ENCODE peak calls at places on chromosomes 12 and 14, in eight cellular contexts. A is AG04450; O is A549; N is fibroblast of lung; Y is GM12865; C is GM20000; D is CD4-positive, alpha-beta T cell; J is brain microvascular endothelial cell. L is an unnamed sample.

GRCh38 chr14:59013672-59014298 is 174.7 kb upstream of the DAAM1 start:
- DNase-seq in J (peak), Y (no peak), A (no peak), O (no peak), C (no peak), N (peak), D (no peak), L (no peak)

GRCh38 chr14:29710015-29710414 is 217.6 kb downstream of the PRKD1 start:
- DNase-seq in O (no peak), D (no peak), J (no peak), A (no peak), N (peak), Y (no peak), C (no peak), L (no peak)

GRCh38 chr12:131141483-131141882 is 187.8 kb downstream of the ADGRD1 start:
- DNase-seq in A (no peak), D (no peak), Y (no peak), C (no peak), O (no peak), N (no peak), J (no peak), L (no peak)

GRCh38 chr12:62799766-62800406 is 135.1 kb downstream of the PPM1H start:
- DNase-seq in J (no peak), C (peak), A (no peak), O (no peak), D (no peak), N (no peak), Y (peak), L (no peak)

GRCh38 chr12:19369691-19370148 is 69.6 kb upstream of the AEBP2 start:
- DNase-seq in D (no peak), A (peak), C (no peak), J (peak), N (peak), O (no peak), Y (no peak), L (no peak)

GRCh38 chr14:69982220-69982795 is 103.1 kb downstream of the SMOC1 start:
- DNase-seq in D (no peak), N (no peak), C (no peak), O (no peak), J (no peak), A (no peak), Y (no peak), L (no peak)

GRCh38 chr12:93572712-93573551 is 457 bp downstream of the SOCS2 start:
- DNase-seq in A (no peak), O (no peak), D (peak), N (no peak), Y (peak), J (no peak), C (peak), L (peak)

GRCh38 chr14:44898547-44898946 is 63.2 kb downstream of the KLHL28 start:
- DNase-seq in O (no peak), N (peak), D (no peak), Y (no peak), A (no peak), J (no peak), C (no peak), L (no peak)

GRCh38 chr12:53223006-53223305 is 9.1 kb downstream of the RARG start:
- DNase-seq in D (no peak), O (no peak), A (no peak), Y (no peak), J (no peak), N (no peak), C (no peak), L (no peak)

GRCh38 chr12:123062682-123063426 is 82.4 kb downstream of the ARL6IP4 start:
- DNase-seq in A (no peak), D (no peak), C (no peak), N (peak), J (peak), Y (peak), O (peak), L (no peak)

GRCh38 chr12:62372825-62373224 is 93.8 kb upstream of the MON2 start:
- DNase-seq in J (no peak), A (no peak), O (no peak), D (no peak), Y (no peak), N (no peak), C (no peak), L (no peak)

GRCh38 chr14:93764211-93764659 is 24.1 kb downstream of the PRIMA1 start:
- DNase-seq in O (no peak), D (no peak), J (peak), Y (no peak), A (no peak), C (no peak), N (peak), L (no peak)

GRCh38 chr14:59116984-59117415 is 71.5 kb upstream of the DAAM1 start:
- DNase-seq in Y (peak), D (no peak), O (peak), J (no peak), A (no peak), C (no peak), N (no peak), L (peak)

GRCh38 chr12:96368233-96368632 is 32.0 kb downstream of the CDK17 start:
- DNase-seq in A (no peak), Y (peak), C (no peak), D (no peak), N (peak), O (no peak), J (no peak), L (no peak)

GRCh38 chr12:127987199-127987901 is 279.6 kb upstream of the TMEM132C start:
- DNase-seq in J (peak), D (no peak), N (no peak), Y (no peak), O (no peak), C (no peak), A (no peak), L (no peak)

GRCh38 chr14:72975776-72976175 is 49.5 kb downstream of the DCAF4 start:
- DNase-seq in C (no peak), J (peak), D (no peak), N (no peak), A (no peak), O (peak), Y (peak), L (no peak)

GRCh38 chr12:46246021-46246700 is 22.7 kb downstream of the SLC38A1 start:
- DNase-seq in Y (no peak), A (no peak), D (no peak), N (no peak), J (no peak), O (no peak), C (no peak), L (no peak)

GRCh38 chr12:80268924-80269749 is 169.8 kb downstream of the OTOGL start:
- DNase-seq in O (peak), J (peak), N (peak), Y (peak), A (peak), D (no peak), C (no peak), L (no peak)

GRCh38 chr14:94355191-94355794 is 32.2 kb upstream of the SERPINA6 start:
- DNase-seq in N (peak), O (no peak), C (no peak), D (no peak), J (peak), Y (no peak), A (peak), L (no peak)

GRCh38 chr14:75369506-75369905 is 58.3 kb upstream of the JDP2 start:
- DNase-seq in N (no peak), C (no peak), D (no peak), O (no peak), A (no peak), J (no peak), Y (no peak), L (no peak)

GRCh38 chr12:64173456-64173855 is 48.6 kb downstream of the KICS2 start:
- DNase-seq in O (no peak), A (no peak), Y (no peak), D (no peak), C (no peak), J (no peak), N (no peak), L (no peak)

GRCh38 chr12:63905523-63905922 is 61.0 kb downstream of the SRGAP1 start:
- DNase-seq in Y (no peak), D (no peak), C (no peak), N (no peak), A (no peak), J (no peak), O (no peak), L (no peak)

GRCh38 chr12:114355389-114356088 is 50.4 kb downstream of the TBX5 start:
- DNase-seq in D (no peak), A (no peak), C (no peak), O (no peak), Y (peak), N (peak), J (no peak), L (no peak)

GRCh38 chr12:102406033-102406584 is 74.3 kb downstream of the IGF1 start:
- DNase-seq in N (peak), Y (peak), A (no peak), J (peak), D (no peak), O (no peak), C (no peak), L (no peak)

GRCh38 chr12:11953523-11953922 is 117.2 kb upstream of the BCL2L14 start:
- DNase-seq in N (no peak), Y (no peak), J (no peak), O (no peak), C (no peak), A (no peak), D (no peak), L (no peak)

GRCh38 chr14:68884031-68885030 is 91.5 kb upstream of the ZFP36L1 start:
- DNase-seq in J (peak), N (peak), C (no peak), D (no peak), Y (peak), A (peak), O (peak), L (no peak)

GRCh38 chr14:80944861-80945617 is 3.5 kb upstream of the CEP128 start:
- DNase-seq in C (no peak), Y (no peak), D (no peak), A (no peak), O (no peak), N (no peak), J (no peak), L (no peak)

GRCh38 chr12:48936379-48936979 is 11.2 kb upstream of the FKBP11 start:
- DNase-seq in C (peak), D (peak), Y (peak), A (peak), O (peak), J (peak), N (peak), L (peak)

GRCh38 chr12:23098110-23099049 is 473.4 kb downstream of the ETNK1 start:
- DNase-seq in O (no peak), J (no peak), D (no peak), N (peak), C (no peak), A (no peak), Y (no peak), L (no peak)

GRCh38 chr12:51700887-51701286 is 109.9 kb downstream of the SCN8A start:
- DNase-seq in O (no peak), J (no peak), Y (no peak), C (no peak), D (no peak), N (no peak), A (no peak), L (no peak)

GRCh38 chr12:74791365-74791764 is 253.7 kb downstream of the ATXN7L3B start:
- DNase-seq in Y (no peak), C (no peak), J (no peak), N (no peak), D (no peak), O (no peak), A (no peak), L (no peak)

GRCh38 chr14:64772394-64772950 is 68.2 kb downstream of the PLEKHG3 start:
- DNase-seq in O (no peak), C (no peak), Y (no peak), A (no peak), D (no peak), J (no peak), N (no peak), L (no peak)

GRCh38 chr14:22602853-22603252 is 4.8 kb downstream of the ABHD4 start:
- DNase-seq in A (no peak), J (peak), D (no peak), Y (no peak), N (no peak), O (peak), C (no peak), L (no peak)

GRCh38 chr14:101110729-101111619 is 207.5 kb upstream of the RTL1 start:
- DNase-seq in J (no peak), D (no peak), C (no peak), N (no peak), A (no peak), O (no peak), Y (no peak), L (no peak)

DNA sequence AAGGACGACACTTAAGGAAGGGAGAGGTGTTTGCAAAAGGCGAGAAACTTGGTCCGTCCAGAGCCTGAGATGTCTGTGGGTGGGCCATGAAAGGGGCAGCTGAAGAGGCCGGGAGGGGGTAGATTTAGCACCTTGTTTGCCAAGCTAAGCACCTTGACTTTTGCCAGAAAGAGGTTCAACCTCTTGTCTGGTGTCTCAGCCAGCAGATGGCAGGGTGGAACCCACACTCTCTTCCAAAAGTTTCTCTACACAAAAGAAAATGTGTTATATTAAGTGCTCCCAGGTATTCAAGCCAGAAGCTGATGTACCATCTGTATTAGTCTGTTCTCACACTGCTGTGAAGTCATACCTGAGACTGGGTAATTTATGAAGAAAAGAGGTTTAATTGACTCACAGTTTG is 69.9 kb downstream of the SUDS3 start:
- DNase-seq in J (no peak), N (no peak), O (no peak), A (no peak), D (no peak), C (no peak), Y (no peak), L (no peak)
- TF ChIP-seq CTCF in J (no peak), N (no peak), O (no peak), A (no peak), D (no peak), C (no peak), Y (no peak), L (no peak)

GRCh38 chr14:25237845-25238244 is 187.9 kb upstream of the STXBP6 start:
- DNase-seq in N (peak), C (no peak), J (no peak), D (no peak), A (no peak), Y (no peak), O (no peak), L (no peak)
- TF ChIP-seq CTCF in N (no peak), C (no peak), J (no peak), D (no peak), A (no peak), Y (no peak), O (no peak), L (no peak)

DNA sequence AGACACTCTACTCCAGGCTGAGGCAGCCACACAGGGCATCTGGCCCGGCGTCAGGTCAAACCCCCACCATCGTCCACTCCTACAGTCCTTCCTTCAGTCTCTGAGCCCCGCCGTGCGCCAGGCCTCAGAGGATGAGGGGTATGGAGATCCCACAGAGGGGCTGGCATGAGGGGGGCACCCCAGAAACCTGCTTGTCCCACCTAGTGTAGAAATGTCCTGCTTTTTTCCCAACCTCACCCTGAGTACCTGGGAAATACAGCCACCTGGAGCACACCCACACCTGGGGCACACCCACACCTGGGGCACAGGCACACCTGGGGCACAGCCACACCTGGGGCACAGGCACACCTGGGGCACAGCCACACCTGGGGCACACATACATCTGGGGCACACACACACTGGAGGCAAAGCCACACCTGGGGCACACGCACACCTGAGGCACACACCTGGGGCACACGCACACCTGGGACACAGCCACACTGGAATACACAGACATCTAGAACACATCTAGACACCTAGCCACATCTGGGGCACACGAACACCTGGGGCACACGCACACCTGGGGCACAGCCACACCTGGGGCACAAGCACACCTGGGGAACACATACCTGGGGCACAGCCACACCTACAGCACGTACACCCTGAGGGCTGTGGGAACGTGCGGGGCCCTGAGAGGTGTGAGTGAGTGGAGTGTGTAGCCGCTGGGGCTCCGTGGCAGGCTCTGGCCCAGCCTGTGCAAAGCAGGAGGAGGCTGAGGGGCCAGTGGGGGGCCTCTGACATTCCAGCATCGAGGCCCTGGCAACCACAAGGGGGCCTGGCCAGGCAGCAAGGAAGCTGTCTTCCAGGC is 18.4 kb downstream of the AKT1 start:
- DNase-seq in A (no peak), N (no peak), J (no peak), D (no peak), Y (no peak), C (no peak), O (no peak), L (no peak)
- TF ChIP-seq CTCF in A (no peak), N (no peak), J (peak), D (no peak), Y (no peak), C (no peak), O (no peak), L (no peak)

DNA sequence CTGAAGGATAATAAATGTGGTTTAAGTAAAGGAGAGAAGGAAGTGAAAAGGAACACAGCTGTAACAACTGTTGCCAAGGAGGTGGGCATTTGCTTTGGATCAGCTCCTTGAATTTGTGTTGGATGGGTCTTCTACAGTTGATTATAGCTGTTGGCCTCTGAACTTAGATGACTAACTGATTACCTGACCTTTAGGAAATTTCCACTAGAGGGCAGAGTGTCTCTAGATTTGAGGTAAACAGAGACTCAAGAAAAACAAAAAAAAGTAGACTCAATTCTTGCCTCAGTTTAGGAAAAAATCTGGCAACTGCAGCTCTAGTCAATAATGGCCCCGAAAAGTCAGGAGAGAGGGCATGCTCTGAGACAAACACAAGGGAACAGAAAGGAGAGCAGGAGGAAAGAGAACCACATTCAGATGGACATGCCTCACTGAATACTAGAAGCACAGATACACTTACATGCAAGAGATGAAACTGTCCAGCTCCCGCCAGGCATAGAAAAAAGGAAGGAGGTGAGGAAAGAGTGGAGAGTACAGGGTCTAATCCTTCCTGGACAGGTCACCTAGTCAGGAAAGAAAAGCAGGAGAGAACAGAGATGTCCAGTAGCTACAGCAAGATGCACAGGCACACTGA is 20.6 kb downstream of the COX14 start:
- DNase-seq in D (no peak), J (no peak), A (no peak), O (no peak), C (peak), N (no peak), Y (peak), L (peak)
- TF ChIP-seq CTCF in D (peak), J (peak), A (peak), O (no peak), C (peak), N (peak), Y (peak), L (peak)

GRCh38 chr14:99807413-99808132 is 14.4 kb downstream of the EML1 start:
- DNase-seq in C (no peak), A (no peak), J (no peak), D (no peak), N (no peak), Y (no peak), O (peak), L (no peak)
- TF ChIP-seq CTCF in C (no peak), A (no peak), J (peak), D (no peak), N (no peak), Y (no peak), O (no peak), L (no peak)

DNA sequence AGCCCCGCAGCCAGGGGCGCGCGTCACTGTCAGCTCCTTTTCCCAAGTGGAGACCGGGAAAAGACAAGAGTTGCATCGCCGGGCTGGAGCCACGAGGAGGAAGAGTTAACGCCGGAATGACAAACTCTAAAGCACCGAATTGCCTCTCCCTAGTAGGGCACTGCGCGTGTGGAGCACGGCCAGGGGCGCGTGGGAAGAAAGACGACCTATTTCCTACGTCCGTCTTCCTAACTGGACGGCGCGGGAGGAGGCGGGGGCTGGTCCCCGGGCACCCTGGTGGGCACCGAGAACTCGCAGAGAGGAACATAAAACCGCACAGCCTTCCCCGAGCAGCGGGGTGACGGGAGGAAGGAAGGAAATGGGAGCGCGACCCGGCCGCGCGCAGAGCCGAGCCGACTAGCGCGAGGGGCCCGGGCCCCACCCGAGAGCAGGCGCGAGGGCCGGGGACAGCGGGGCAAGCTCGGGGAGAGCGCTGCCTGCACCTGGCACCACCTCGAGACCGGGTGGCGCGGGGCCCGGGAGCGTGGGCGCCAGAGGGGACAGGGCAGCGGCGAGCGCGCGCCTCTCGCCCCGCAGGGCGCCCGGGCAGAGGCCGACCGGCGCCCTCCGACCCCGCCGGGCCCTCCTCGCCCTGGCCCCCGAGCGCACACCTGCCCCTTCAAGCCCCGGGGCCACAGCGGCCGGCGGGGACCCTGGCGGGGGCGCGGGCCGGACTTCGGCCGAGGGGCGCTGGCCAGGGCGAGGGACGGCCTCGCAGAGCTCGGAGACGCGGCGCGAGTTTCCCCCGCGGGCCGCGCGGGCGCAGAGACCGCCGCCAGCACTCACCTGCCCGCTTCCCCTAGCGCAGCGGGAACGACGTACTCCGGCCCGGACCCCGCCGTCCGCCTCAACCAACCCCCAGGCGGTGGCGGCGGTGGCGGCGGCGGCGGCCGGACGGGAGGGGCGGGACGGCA is 480 bp downstream of the SETD3 start:
- DNase-seq in N (peak), Y (peak), C (peak), O (peak), A (peak), D (peak), J (peak), L (peak)
- TF ChIP-seq CTCF in N (no peak), Y (no peak), C (no peak), O (no peak), A (peak), D (no peak), J (peak), L (no peak)

L was measured in GM13976.